ENCODE peak calls at places on chromosomes 1 and 21, in nine cellular contexts. J is AG09319; K is SHP77; N is B cell; I is activated CD4-positive, alpha-beta T cell treated with anti-CD3 and anti-CD28 coated beads for 24 hours; Z is substantia nigra; E is mammary epithelial cell; L is BE2C; C is effector memory CD8-positive, alpha-beta T cell. S is an unnamed sample.

GRCh38 chr1:184970691-184971161 is 3.6 kb downstream of the NIBAN1 start:
- DNase-seq in J (no peak), K (no peak), N (no peak), I (no peak), Z (no peak), E (peak; percentile 37), L (no peak), C (no peak), S (no peak)

GRCh38 chr1:82401116-82401515 is 600.4 kb downstream of the ADGRL2 start:
- DNase-seq in J (no peak), K (no peak), N (no peak), I (no peak), Z (no peak), E (no peak), L (no peak), C (no peak), S (no peak)

GRCh38 chr1:147907786-147908509 is 5.4 kb downstream of the GJA8 start:
- DNase-seq in J (no peak), K (no peak), N (no peak), I (no peak), Z (no peak), E (no peak), L (no peak), C (no peak), S (no peak)

GRCh38 chr1:47555841-47556616 is 118.2 kb downstream of the FOXD2 start:
- DNase-seq in J (no peak), K (no peak), N (no peak), I (no peak), Z (no peak), E (no peak), L (no peak), C (no peak), S (no peak)

GRCh38 chr21:28308516-28308915 is 684.2 kb downstream of the LTN1 start:
- DNase-seq in J (no peak), K (no peak), N (no peak), I (no peak), Z (no peak), E (peak; percentile 58), L (no peak), C (no peak), S (no peak)

GRCh38 chr1:26853156-26853555 is 9.8 kb upstream of the SFN start:
- DNase-seq in J (peak; percentile 59), K (peak; percentile 74), N (peak; percentile 84), I (peak; percentile 73), Z (peak; percentile 9), E (peak; percentile 96), L (peak; percentile 86), C (peak; percentile 76), S (peak; percentile 86)

GRCh38 chr1:41221995-41222991 is 19.8 kb downstream of the SCMH1 start:
- DNase-seq in J (no peak), K (peak; percentile 38), N (no peak), I (no peak), Z (no peak), E (peak; percentile 38), L (peak; percentile 9), C (no peak), S (no peak)

GRCh38 chr1:99250724-99251123 is 13.6 kb upstream of the PLPPR4 start:
- DNase-seq in J (no peak), K (no peak), N (no peak), I (no peak), Z (no peak), E (peak; percentile 4), L (no peak), C (no peak), S (no peak)

GRCh38 chr1:234844479-234845031 is 234.6 kb upstream of the IRF2BP2 start:
- DNase-seq in J (no peak), K (no peak), N (no peak), I (no peak), Z (no peak), E (no peak), L (no peak), C (no peak), S (no peak)

GRCh38 chr1:12593621-12594066 is 24.4 kb downstream of the DHRS3 start:
- DNase-seq in J (no peak), K (no peak), N (no peak), I (no peak), Z (no peak), E (peak; percentile 70), L (no peak), C (no peak), S (no peak)

GRCh38 chr21:33940846-33941245 is 25.2 kb upstream of the ATP5PO start:
- DNase-seq in J (no peak), K (no peak), N (no peak), I (no peak), Z (no peak), E (no peak), L (no peak), C (no peak), S (no peak)

GRCh38 chr1:100928128-100928527 is 32.2 kb downstream of the SLC30A7 start:
- DNase-seq in J (no peak), K (no peak), N (no peak), I (no peak), Z (no peak), E (no peak), L (no peak), C (no peak), S (peak; percentile 25)

GRCh38 chr1:153833171-153833570 is 58.0 kb downstream of the SLC27A3 start:
- DNase-seq in J (no peak), K (no peak), N (no peak), I (no peak), Z (no peak), E (no peak), L (no peak), C (no peak), S (no peak)

GRCh38 chr1:31755197-31755611 is 8.9 kb downstream of the ADGRB2 start:
- DNase-seq in J (no peak), K (no peak), N (no peak), I (no peak), Z (no peak), E (no peak), L (peak; percentile 39), C (no peak), S (peak; percentile 66)

GRCh38 chr21:18840239-18840638 is 436.7 kb upstream of the TMPRSS15 start:
- DNase-seq in J (no peak), K (no peak), N (no peak), I (no peak), Z (no peak), E (no peak), L (peak; percentile 18), C (no peak), S (no peak)

GRCh38 chr1:57800341-57800740 is 376.5 kb upstream of the DAB1 start:
- DNase-seq in J (no peak), K (no peak), N (no peak), I (no peak), Z (no peak), E (no peak), L (no peak), C (no peak), S (no peak)

GRCh38 chr21:36545776-36546511 is 66.0 kb upstream of the CLDN14 start:
- DNase-seq in J (no peak), K (no peak), N (no peak), I (no peak), Z (no peak), E (no peak), L (no peak), C (no peak), S (no peak)

GRCh38 chr1:119651641-119652040 is 3.6 kb upstream of the ZNF697 start:
- DNase-seq in J (no peak), K (no peak), N (no peak), I (no peak), Z (no peak), E (peak; percentile 37), L (no peak), C (no peak), S (no peak)

GRCh38 chr1:30642391-30643120 is 80.8 kb downstream of the MATN1 start:
- DNase-seq in J (no peak), K (no peak), N (no peak), I (no peak), Z (no peak), E (no peak), L (no peak), C (no peak), S (no peak)

GRCh38 chr1:145891143-145891542 is 5.5 kb upstream of the ANKRD35 start:
- DNase-seq in J (no peak), K (no peak), N (no peak), I (no peak), Z (no peak), E (peak; percentile 72), L (no peak), C (no peak), S (no peak)

GRCh38 chr1:31671147-31671546 is 26.5 kb upstream of the PEF1 start:
- DNase-seq in J (no peak), K (no peak), N (no peak), I (no peak), Z (no peak), E (no peak), L (no peak), C (no peak), S (no peak)

GRCh38 chr1:101004666-101005065 is 20.9 kb downstream of the DPH5 start:
- DNase-seq in J (no peak), K (no peak), N (no peak), I (no peak), Z (no peak), E (no peak), L (no peak), C (no peak), S (no peak)

GRCh38 chr1:116020668-116021272 is 44.5 kb downstream of the SLC22A15 start:
- DNase-seq in J (peak; percentile 20), K (peak; percentile 71), N (peak; percentile 50), I (peak; percentile 37), Z (no peak), E (peak; percentile 39), L (peak; percentile 76), C (peak; percentile 18), S (peak; percentile 75)

S was measured in D341Med.